ENCODE peak calls at places on chromosomes 16 and 17, in nine cellular contexts. B, N, E, X, P, V, I, K and W are unnamed samples.

GRCh38 chr17:56744721-56745120 is 89.0 kb downstream of the C17orf67 start:
- DNase-seq in B (no peak), N (no peak), E (no peak), X (no peak), P (no peak), V (no peak), I (no peak), K (no peak), W (no peak)

GRCh38 chr16:87426423-87427215 is 34.5 kb downstream of the MAP1LC3B start:
- DNase-seq in B (no peak), N (no peak), E (no peak), X (no peak), P (no peak), V (no peak), I (no peak), K (no peak), W (no peak)

GRCh38 chr17:75996665-75997590 is 3.7 kb upstream of the CDK3 start:
- DNase-seq in B (no peak), N (peak), E (peak), X (no peak), P (no peak), V (peak), I (no peak), K (peak), W (no peak)

GRCh38 chr17:40418428-40418706 is 671 bp upstream of the TOP2A start:
- DNase-seq in B (no peak), N (no peak), E (no peak), X (no peak), P (no peak), V (no peak), I (no peak), K (peak), W (no peak)

GRCh38 chr17:74085434-74085833 is 118.0 kb upstream of the RPL38 start:
- DNase-seq in B (no peak), N (no peak), E (no peak), X (no peak), P (no peak), V (no peak), I (no peak), K (no peak), W (no peak)

GRCh38 chr17:17359271-17359670 is 56.1 kb downstream of the NT5M start:
- DNase-seq in B (no peak), N (no peak), E (no peak), X (no peak), P (no peak), V (no peak), I (no peak), K (no peak), W (no peak)

GRCh38 chr16:47721016-47721673 is 260.0 kb downstream of the PHKB start:
- DNase-seq in B (no peak), N (no peak), E (no peak), X (no peak), P (no peak), V (peak), I (no peak), K (no peak), W (no peak)

GRCh38 chr17:27612160-27612767 is 18.7 kb upstream of the LGALS9 start:
- DNase-seq in B (no peak), N (no peak), E (peak), X (no peak), P (no peak), V (no peak), I (no peak), K (no peak), W (no peak)

GRCh38 chr17:67374329-67375053 is 2.6 kb upstream of the PITPNC1 start:
- DNase-seq in B (peak), N (peak), E (peak), X (peak), P (peak), V (peak), I (peak), K (peak), W (no peak)

GRCh38 chr16:83953796-83954576 is 946 bp downstream of the OSGIN1 start:
- DNase-seq in B (no peak), N (peak), E (peak), X (no peak), P (no peak), V (peak), I (no peak), K (peak), W (peak)

GRCh38 chr16:83951544-83951943 is 1.5 kb upstream of the OSGIN1 start:
- DNase-seq in B (no peak), N (no peak), E (no peak), X (no peak), P (no peak), V (no peak), I (no peak), K (no peak), W (no peak)

GRCh38 chr16:83954577-83955016 is 1.6 kb downstream of the OSGIN1 start:
- DNase-seq in B (peak), N (peak), E (peak), X (peak), P (no peak), V (peak), I (peak), K (peak), W (no peak)

GRCh38 chr16:83952940-83953795 is at the start of gene OSGIN1:
- DNase-seq in B (peak), N (peak), E (peak), X (peak), P (peak), V (peak), I (peak), K (peak), W (peak)

GRCh38 chr16:83952587-83952939 is 477 bp upstream of the OSGIN1 start:
- DNase-seq in B (no peak), N (no peak), E (no peak), X (peak), P (no peak), V (no peak), I (no peak), K (peak), W (no peak)
- H3K4me3 ChIP-seq in B (peak), N (peak), E (peak), X (no peak), P (peak), V (no peak), I (peak), K (no peak), W (peak)

GRCh38 chr16:54931757-54932660 is 1.3 kb downstream of the IRX5 start:
- DNase-seq in B (no peak), N (peak), E (peak), X (no peak), P (no peak), V (no peak), I (no peak), K (no peak), W (no peak)

GRCh38 chr16:54932737-54933254 is 2.1 kb downstream of the IRX5 start:
- DNase-seq in B (no peak), N (peak), E (peak), X (no peak), P (no peak), V (no peak), I (no peak), K (no peak), W (no peak)

GRCh38 chr16:54934536-54935410 is 4.1 kb downstream of the IRX5 start:
- DNase-seq in B (no peak), N (peak), E (peak), X (peak), P (no peak), V (no peak), I (no peak), K (no peak), W (no peak)

GRCh38 chr16:54935411-54936085 is 4.9 kb downstream of the IRX5 start:
- DNase-seq in B (no peak), N (peak), E (peak), X (no peak), P (no peak), V (no peak), I (no peak), K (no peak), W (no peak)

DNA sequence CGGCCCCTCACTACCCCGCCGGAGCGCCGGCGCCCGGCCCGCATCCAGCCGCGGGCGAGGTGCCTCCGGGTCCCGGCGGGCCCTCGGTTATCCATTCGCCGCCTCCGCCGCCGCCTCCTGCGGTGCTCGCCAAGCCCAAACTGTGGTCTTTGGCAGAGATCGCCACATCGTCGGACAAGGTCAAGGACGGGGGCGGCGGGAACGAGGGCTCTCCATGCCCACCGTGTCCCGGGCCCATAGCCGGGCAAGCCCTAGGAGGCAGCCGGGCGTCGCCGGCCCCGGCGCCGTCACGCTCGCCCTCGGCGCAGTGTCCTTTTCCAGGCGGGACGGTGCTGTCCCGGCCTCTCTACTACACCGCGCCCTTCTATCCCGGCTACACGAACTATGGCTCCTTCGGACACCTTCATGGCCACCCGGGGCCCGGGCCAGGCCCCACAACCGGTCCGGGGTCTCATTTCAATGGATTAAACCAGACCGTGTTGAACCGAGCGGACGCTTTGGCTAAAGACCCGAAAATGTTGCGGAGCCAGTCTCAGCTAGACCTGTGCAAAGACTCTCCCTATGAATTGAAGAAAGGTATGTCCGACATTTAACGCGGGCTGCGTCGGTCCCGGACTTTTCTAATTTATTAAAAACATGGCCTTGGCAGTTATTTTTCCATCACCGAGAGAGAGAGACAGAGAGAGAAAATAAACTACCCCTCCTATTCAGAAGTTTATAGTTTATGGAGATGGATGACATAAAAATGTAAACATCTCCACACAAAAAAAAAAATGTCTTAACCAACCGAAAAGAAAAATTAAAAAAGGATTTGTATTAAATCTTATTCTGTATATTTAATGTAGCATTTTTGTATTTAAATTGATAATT is 2.9 kb downstream of the IRX5 start:
- DNase-seq in B (no peak), N (peak), E (peak), X (no peak), P (no peak), V (no peak), I (no peak), K (no peak), W (no peak)
- H3K4me3 ChIP-seq in B (peak), N (peak), E (peak), X (peak), P (no peak), V (no peak), I (no peak), K (no peak), W (no peak)

GRCh38 chr17:38750044-38750311 is 1.8 kb upstream of the PCGF2 start:
- DNase-seq in B (no peak), N (no peak), E (no peak), X (no peak), P (no peak), V (no peak), I (no peak), K (no peak), W (no peak)
- H3K4me3 ChIP-seq in B (peak), N (peak), E (peak), X (peak), P (peak), V (peak), I (peak), K (no peak), W (peak)

DNA sequence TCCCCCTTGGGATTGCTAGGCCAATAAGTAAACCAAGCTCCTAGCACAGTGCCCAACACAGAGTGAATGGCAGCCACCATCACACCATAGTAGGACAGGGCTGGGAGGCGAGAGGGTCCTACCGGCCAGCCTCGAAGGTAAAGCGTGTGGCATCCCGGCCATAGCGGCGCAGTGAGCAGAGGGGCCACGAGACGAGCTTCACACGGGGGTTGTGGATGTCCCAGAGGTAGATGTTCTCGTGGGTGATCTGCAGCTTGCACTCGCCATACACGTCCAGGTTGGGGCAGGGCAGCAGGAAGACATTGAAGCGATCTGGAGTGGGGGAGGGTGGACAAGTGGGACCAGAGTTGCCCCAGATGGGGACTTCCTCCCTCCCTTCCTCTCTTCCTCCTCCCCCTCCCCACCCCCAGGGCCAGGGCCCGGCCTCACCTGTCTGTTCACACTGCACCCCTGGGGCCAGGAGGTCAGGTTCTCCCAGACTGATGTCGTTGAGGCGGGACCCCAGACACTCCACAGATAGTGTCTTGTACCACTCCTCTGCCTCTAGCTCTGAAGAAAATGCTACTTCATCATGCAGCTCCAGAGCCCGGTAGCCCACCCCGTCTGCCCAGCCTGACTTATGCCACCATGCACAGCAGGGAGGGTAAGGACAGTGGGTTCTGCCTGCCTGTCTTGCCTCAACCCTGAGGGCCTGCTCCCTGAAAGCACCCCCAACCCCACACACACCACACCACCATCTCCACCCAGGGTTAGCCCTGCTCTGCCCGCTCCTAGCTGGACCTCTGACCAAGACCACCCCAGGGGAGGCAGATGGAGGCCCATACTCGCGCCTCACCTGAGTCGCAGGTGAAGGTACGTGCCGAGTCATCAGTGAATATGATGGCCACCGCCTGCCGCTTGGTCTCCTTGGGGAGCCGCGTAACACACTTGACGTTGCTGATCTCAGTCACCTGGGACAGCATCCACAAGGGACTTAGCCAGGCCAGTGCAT is 11.3 kb downstream of the DOK4 start:
- DNase-seq in B (no peak), N (no peak), E (no peak), X (no peak), P (no peak), V (no peak), I (no peak), K (no peak), W (no peak)
- H3K4me3 ChIP-seq in B (no peak), N (no peak), E (no peak), X (no peak), P (no peak), V (no peak), I (no peak), K (no peak), W (no peak)

DNA sequence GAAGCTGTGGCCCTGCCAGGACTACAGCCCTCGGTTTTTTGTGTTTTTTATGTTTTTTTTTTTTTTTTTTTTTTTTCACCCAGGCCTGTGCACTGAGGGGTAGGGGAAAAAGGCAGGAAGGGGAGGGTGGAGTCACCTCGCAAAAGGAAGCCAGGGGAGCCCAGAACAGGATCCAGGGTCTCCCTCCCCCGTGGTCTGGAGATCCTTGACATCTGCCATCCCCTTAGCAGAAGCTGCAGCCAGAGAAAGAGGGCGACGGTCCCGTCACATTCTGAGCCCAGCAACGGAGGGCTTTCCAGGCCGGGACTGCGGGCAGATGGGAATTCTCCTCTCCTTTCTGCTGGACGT is 29.1 kb upstream of the PHOSPHO1 start:
- DNase-seq in B (no peak), N (no peak), E (no peak), X (no peak), P (no peak), V (no peak), I (no peak), K (no peak), W (no peak)
- H3K4me3 ChIP-seq in B (peak), N (peak), E (peak), X (peak), P (peak), V (no peak), I (peak), K (no peak), W (no peak)

GRCh38 chr16:89506791-89507191 is 1.4 kb upstream of the SPG7 start:
- DNase-seq in B (no peak), N (no peak), E (peak), X (no peak), P (no peak), V (no peak), I (no peak), K (no peak), W (no peak)
- H3K4me3 ChIP-seq in B (peak), N (peak), E (peak), X (no peak), P (no peak), V (no peak), I (peak), K (no peak), W (peak)

GRCh38 chr16:1532081-1532760 is 1.2 kb upstream of the TMEM204 start:
- DNase-seq in B (peak), N (peak), E (peak), X (no peak), P (peak), V (no peak), I (no peak), K (peak), W (peak)

GRCh38 chr16:1531638-1531910 is 1.9 kb upstream of the TMEM204 start:
- DNase-seq in B (no peak), N (no peak), E (peak), X (no peak), P (no peak), V (no peak), I (no peak), K (no peak), W (no peak)

GRCh38 chr16:1533443-1533951 is at the start of gene TMEM204:
- DNase-seq in B (peak), N (peak), E (peak), X (peak), P (peak), V (peak), I (no peak), K (peak), W (no peak)

GRCh38 chr16:1534021-1535020 is 855 bp downstream of the TMEM204 start:
- DNase-seq in B (no peak), N (peak), E (peak), X (no peak), P (peak), V (no peak), I (no peak), K (no peak), W (no peak)

DNA sequence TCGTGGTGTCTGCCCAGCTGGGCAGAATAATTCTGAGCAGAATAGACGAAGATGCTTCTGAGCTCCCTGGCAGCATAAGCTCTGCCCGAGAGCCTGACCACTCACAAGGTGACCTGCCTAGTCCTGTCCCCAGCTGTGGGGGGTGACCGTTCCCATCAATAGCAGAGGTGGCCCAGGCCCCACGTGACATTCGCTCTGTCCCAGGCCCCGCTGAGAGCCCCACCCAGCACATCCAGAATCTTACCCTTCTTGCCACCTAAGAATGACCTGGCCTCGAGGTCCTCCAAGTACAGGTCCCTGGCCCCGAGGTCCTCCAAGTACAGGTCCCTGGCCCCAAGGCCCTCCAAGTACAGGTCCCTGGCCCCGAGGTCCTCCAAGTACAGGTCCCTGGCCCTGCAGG is 695 bp upstream of the TMEM204 start:
- DNase-seq in B (no peak), N (no peak), E (peak), X (no peak), P (no peak), V (no peak), I (no peak), K (no peak), W (no peak)
- H3K4me3 ChIP-seq in B (peak), N (no peak), E (no peak), X (no peak), P (no peak), V (no peak), I (peak), K (no peak), W (no peak)

GRCh38 chr16:58028541-58029070 is 3.1 kb downstream of the MMP15 start:
- DNase-seq in B (no peak), N (no peak), E (no peak), X (no peak), P (no peak), V (peak), I (no peak), K (no peak), W (no peak)
- H3K4me3 ChIP-seq in B (no peak), N (no peak), E (no peak), X (no peak), P (no peak), V (no peak), I (no peak), K (no peak), W (no peak)

GRCh38 chr17:64129515-64129764 is 504 bp downstream of the ERN1 start:
- DNase-seq in B (no peak), N (no peak), E (no peak), X (no peak), P (no peak), V (no peak), I (no peak), K (no peak), W (no peak)

GRCh38 chr17:64128787-64129514 is 993 bp downstream of the ERN1 start:
- DNase-seq in B (no peak), N (peak), E (peak), X (no peak), P (no peak), V (peak), I (no peak), K (peak), W (peak)

GRCh38 chr17:64125937-64126336 is 4.0 kb downstream of the ERN1 start:
- DNase-seq in B (no peak), N (no peak), E (peak), X (no peak), P (no peak), V (no peak), I (no peak), K (no peak), W (no peak)

GRCh38 chr17:64124609-64125008 is 5.3 kb downstream of the ERN1 start:
- DNase-seq in B (no peak), N (no peak), E (no peak), X (no peak), P (no peak), V (no peak), I (no peak), K (no peak), W (no peak)

DNA sequence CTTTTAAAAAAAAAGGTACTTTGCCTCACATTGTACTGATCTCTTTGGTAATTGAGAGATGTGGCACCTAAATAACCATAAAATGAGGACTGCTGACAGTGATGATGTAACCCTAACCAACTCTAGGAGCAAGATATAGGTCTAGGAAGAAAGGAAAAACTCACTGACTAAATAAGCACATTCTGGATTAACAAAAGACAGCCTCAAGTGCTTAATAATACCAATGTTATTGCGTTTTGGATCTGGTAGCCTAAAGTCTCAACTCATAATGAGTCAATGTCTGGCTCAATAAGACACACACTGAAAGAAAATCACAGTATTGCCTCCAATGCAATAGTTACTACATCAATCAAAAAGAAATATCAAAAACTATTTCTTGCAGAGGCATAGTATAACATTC is 3.0 kb downstream of the ERN1 start:
- DNase-seq in B (no peak), N (no peak), E (peak), X (no peak), P (no peak), V (no peak), I (no peak), K (no peak), W (no peak)
- H3K4me3 ChIP-seq in B (no peak), N (no peak), E (peak), X (no peak), P (no peak), V (no peak), I (no peak), K (no peak), W (no peak)